ENCODE peak calls at places on chromosomes 16 and 17, in five cellular contexts. P, F, E, Z and L are unnamed samples.

GRCh38 chr16:86002178-86002577 is 103.2 kb downstream of the IRF8 start:
- DNase-seq in P (no peak), F (no peak), E (no peak), Z (no peak), L (no peak)

GRCh38 chr17:73342057-73342522 is 30.3 kb upstream of the CDC42EP4 start:
- DNase-seq in P (peak), F (peak), E (peak), Z (no peak), L (peak)

GRCh38 chr17:28910534-28910933 is 7.7 kb upstream of the DHRS13 start:
- DNase-seq in P (no peak), F (no peak), E (no peak), Z (no peak), L (no peak)

GRCh38 chr16:57938484-57938883 is 32.4 kb downstream of the CNGB1 start:
- DNase-seq in P (no peak), F (no peak), E (no peak), Z (no peak), L (no peak)

GRCh38 chr16:2810651-2811050 is 6.4 kb upstream of the PRSS21 start:
- DNase-seq in P (no peak), F (no peak), E (no peak), Z (no peak), L (no peak)

GRCh38 chr17:65058151-65058550 is 1.6 kb upstream of the GNA13 start:
- DNase-seq in P (no peak), F (no peak), E (no peak), Z (no peak), L (no peak)

GRCh38 chr17:28515518-28515917 is 9.4 kb downstream of the FOXN1 start:
- DNase-seq in P (no peak), F (no peak), E (no peak), Z (no peak), L (no peak)

GRCh38 chr16:81632392-81633146 is 146.5 kb upstream of the PLCG2 start:
- DNase-seq in P (no peak), F (no peak), E (no peak), Z (no peak), L (no peak)

GRCh38 chr17:70073326-70073725 is 1.7 kb upstream of the KCNJ16 start:
- DNase-seq in P (no peak), F (no peak), E (no peak), Z (no peak), L (no peak)

GRCh38 chr16:47492428-47493357 is 31.6 kb downstream of the PHKB start:
- DNase-seq in P (no peak), F (no peak), E (no peak), Z (no peak), L (no peak)

GRCh38 chr17:27540300-27541105 is 84.3 kb downstream of the KSR1 start:
- DNase-seq in P (peak), F (no peak), E (no peak), Z (peak), L (no peak)

GRCh38 chr17:7914771-7915610 is 1.1 kb downstream of the RNF227 start:
- DNase-seq in P (peak), F (no peak), E (no peak), Z (no peak), L (no peak)

GRCh38 chr16:77993111-77993571 is 29.2 kb upstream of the CLEC3A start:
- DNase-seq in P (no peak), F (no peak), E (no peak), Z (peak), L (no peak)

GRCh38 chr16:10521681-10522274 is 58.6 kb downstream of the EMP2 start:
- DNase-seq in P (peak), F (peak), E (peak), Z (no peak), L (peak)

GRCh38 chr16:84618428-84619102 is 687 bp upstream of the COTL1 start:
- DNase-seq in P (no peak), F (no peak), E (peak), Z (peak), L (peak)